ENCODE peak calls at places on chromosomes 5 and 9, in nine cellular contexts. N is tibial nerve; B is HCT116; F is kidney epithelial cell; R is stimulated activated CD4-positive, alpha-beta T cell treated with anti-CD3 and anti-CD28 coated beads, Interleukin-1b, Interleukin-23, amount 100 ng/mL, for 24 hours; O is body of pancreas; U is posterior vena cava; M is breast epithelium; S is NCI-H345. I is an unnamed sample.

GRCh38 chr5:169300468-169301385 is at the start of gene SLIT3:
- DNase-seq in B (no peak), R (no peak), O (peak; percentile 52), U (peak; percentile 91), F (peak; percentile 29), N (peak; percentile 35), M (peak; percentile 56), S (peak; percentile 65), I (peak; percentile 37)

GRCh38 chr5:151896041-151896691 is 28.5 kb downstream of the GLRA1 start:
- DNase-seq in B (no peak), M (no peak), U (no peak), N (no peak), F (peak; percentile 28), R (no peak), S (peak; percentile 49), O (no peak), I (peak; percentile 96)

GRCh38 chr9:79279356-79279755 is 292.4 kb upstream of the TLE4 start:
- DNase-seq in U (no peak), M (no peak), F (no peak), S (no peak), O (no peak), N (no peak), R (no peak), B (no peak), I (no peak)

GRCh38 chr5:115100556-115100955 is 69.2 kb downstream of the TRIM36 start:
- DNase-seq in O (peak; percentile 6), M (no peak), S (peak; percentile 48), U (no peak), R (no peak), B (no peak), F (no peak), N (peak; percentile 15), I (peak; percentile 44)

GRCh38 chr5:132474881-132475511 is 15.6 kb downstream of the IRF1 start:
- DNase-seq in O (no peak), B (no peak), S (no peak), R (no peak), U (no peak), N (no peak), F (no peak), M (no peak), I (no peak)

GRCh38 chr9:92612292-92612691 is 57.6 kb downstream of the IPPK start:
- DNase-seq in M (no peak), S (no peak), B (no peak), R (no peak), U (no peak), O (no peak), F (no peak), N (no peak), I (no peak)

GRCh38 chr5:36691241-36691640 is 84.8 kb downstream of the SLC1A3 start:
- DNase-seq in U (no peak), O (no peak), M (no peak), B (no peak), R (no peak), F (no peak), N (no peak), S (no peak), I (no peak)

GRCh38 chr9:117464941-117465616 is 50.2 kb upstream of the ASTN2 start:
- DNase-seq in U (no peak), R (no peak), B (no peak), F (no peak), S (no peak), M (no peak), O (no peak), N (no peak), I (no peak)

GRCh38 chr5:91266184-91266705 is 116.9 kb downstream of the ARRDC3 start:
- DNase-seq in N (no peak), S (no peak), U (no peak), O (no peak), F (no peak), R (no peak), M (no peak), B (peak; percentile 46), I (peak; percentile 72)

GRCh38 chr5:172491481-172491880 is 37.2 kb upstream of the SH3PXD2B start:
- DNase-seq in B (no peak), R (no peak), N (no peak), M (no peak), S (peak; percentile 34), U (peak; percentile 78), F (no peak), O (no peak), I (no peak)

GRCh38 chr5:79955496-79956172 is 35.4 kb downstream of the MTX3 start:
- DNase-seq in N (no peak), O (no peak), M (no peak), R (no peak), S (no peak), U (no peak), B (no peak), F (no peak), I (no peak)